ENCODE peak calls at places on chromosomes 13 and 19, in four cellular contexts. H, K, N and U are unnamed samples.

GRCh38 chr19:48962029-48962848 is 2.9 kb upstream of the FTL start:
- DNase-seq in H (no peak), N (no peak), K (no peak), U (peak)

GRCh38 chr13:22665531-22665930 is 515.2 kb upstream of the SGCG start:
- DNase-seq in N (no peak), K (no peak), H (no peak), U (no peak)

GRCh38 chr13:85798999-85799646 is at the start of gene SLITRK6:
- DNase-seq in K (no peak), N (no peak), H (peak), U (no peak)

GRCh38 chr13:87884874-87885273 is 213.7 kb downstream of the SLITRK5 start:
- DNase-seq in K (no peak), H (no peak), N (no peak), U (no peak)

GRCh38 chr13:40026174-40026585 is 370.7 kb downstream of the COG6 start:
- DNase-seq in H (no peak), K (no peak), N (no peak), U (no peak)

GRCh38 chr13:110575322-110576069 is 14.0 kb upstream of the RAB20 start:
- DNase-seq in H (no peak), N (no peak), K (peak), U (peak)

GRCh38 chr13:99389520-99390304 is 82.5 kb upstream of the GPR183 start:
- DNase-seq in K (peak), H (no peak), N (no peak), U (no peak)

GRCh38 chr19:13461536-13461935 is 44.7 kb downstream of the CACNA1A start:
- DNase-seq in H (no peak), K (no peak), N (no peak), U (no peak)

GRCh38 chr13:43258771-43259170 is 235.4 kb downstream of the DNAJC15 start:
- DNase-seq in N (no peak), H (no peak), K (no peak), U (no peak)

GRCh38 chr13:112968380-112968909 is 569 bp upstream of the MCF2L start:
- DNase-seq in K (peak), N (no peak), H (no peak), U (peak)

GRCh38 chr19:47240561-47240960 is 9.6 kb upstream of the BBC3 start:
- DNase-seq in H (no peak), N (no peak), K (no peak), U (no peak)

GRCh38 chr13:19759669-19760068 is 23.1 kb downstream of the PSPC1 start:
- DNase-seq in H (no peak), K (peak), N (no peak), U (no peak)

GRCh38 chr13:108919036-108919907 is 289.9 kb downstream of the MYO16 start:
- DNase-seq in N (no peak), H (no peak), K (peak), U (no peak)

GRCh38 chr19:30084390-30084819 is 142.4 kb downstream of the URI1 start:
- DNase-seq in N (no peak), H (no peak), K (peak), U (no peak)

GRCh38 chr13:52599853-52600603 is 42.2 kb upstream of the HNRNPA1L2 start:
- DNase-seq in N (no peak), H (no peak), K (no peak), U (no peak)

GRCh38 chr13:41458187-41458938 is 1.0 kb downstream of the RGCC start:
- DNase-seq in N (no peak), H (no peak), K (no peak), U (peak)

GRCh38 chr19:10086032-10086903 is at the start of gene SHFL:
- DNase-seq in K (peak), N (no peak), H (no peak), U (peak)

GRCh38 chr13:98540476-98540875 is 36.4 kb downstream of the STK24 start:
- DNase-seq in N (no peak), K (no peak), H (no peak), U (no peak)

GRCh38 chr13:19985219-19985556 is 26.7 kb downstream of the ZMYM2 start:
- DNase-seq in H (no peak), K (no peak), N (no peak), U (no peak)

GRCh38 chr19:1992759-1993260 is 22.7 kb downstream of the BTBD2 start:
- DNase-seq in K (no peak), N (no peak), H (no peak), U (no peak)

GRCh38 chr19:30968210-30968609 is 381.0 kb downstream of the TSHZ3 start:
- DNase-seq in N (no peak), K (no peak), H (no peak), U (no peak)

GRCh38 chr13:84999252-84999651 is 800.0 kb downstream of the SLITRK6 start:
- DNase-seq in H (no peak), N (no peak), K (no peak), U (no peak)

GRCh38 chr13:87498681-87499080 is 172.5 kb upstream of the SLITRK5 start:
- DNase-seq in K (no peak), N (no peak), H (no peak), U (no peak)

GRCh38 chr19:55603581-55604292 is 1.7 kb upstream of the ZNF865 start:
- DNase-seq in H (no peak), N (no peak), K (no peak), U (no peak)

GRCh38 chr19:17385878-17386611 is 8.0 kb downstream of the CCDC194 start:
- DNase-seq in H (no peak), N (no peak), K (peak), U (peak)

GRCh38 chr19:18470153-18470552 is 32.2 kb upstream of the ISYNA1 start:
- DNase-seq in K (no peak), H (no peak), N (no peak), U (peak)

GRCh38 chr13:50081106-50081898 is 66.1 kb downstream of the KCNRG start:
- DNase-seq in K (peak), N (no peak), H (no peak), U (peak)

GRCh38 chr19:8209965-8210659 is 942 bp downstream of the CERS4 start:
- DNase-seq in N (no peak), K (no peak), H (no peak), U (no peak)

GRCh38 chr13:34762312-34762711 is 179.8 kb upstream of the NBEA start:
- DNase-seq in K (no peak), N (no peak), H (peak), U (no peak)

GRCh38 chr19:29640231-29640630 is 25.0 kb upstream of the PLEKHF1 start:
- DNase-seq in K (no peak), H (no peak), N (no peak), U (no peak)

GRCh38 chr13:25688524-25688923 is 316.8 kb downstream of the ATP8A2 start:
- DNase-seq in K (no peak), N (no peak), H (no peak), U (no peak)